ENCODE peak calls at places on chromosomes 3 and 15, in ten cellular contexts. One of them, this sample, is unnamed.

GRCh38 chr3:55207744-55208143 is 279.4 kb downstream of the WNT5A start:
- DNase-seq in ureter: no peak
- DNase-seq in globus pallidus: no peak
- DNase-seq in GM12865: no peak
- DNase-seq in C1 segment of cervical spinal cord: no peak
- DNase-seq in NCI-H2081 treated with DMSO at 0.1 percent for 48 hours: no peak
- DNase-seq in bronchial epithelial cell: no peak
- DNase-seq in CD4-positive, alpha-beta T cell: no peak
- DNase-seq in stimulated activated CD4-positive, alpha-beta T cell treated with anti-CD3 and anti-CD28 coated beads, TNF-alpha, amount 100 ng/mL, for 1 hour: no peak
- DNase-seq in cardiac fibroblast: no peak
- DNase-seq in this sample: no peak

GRCh38 chr15:68241088-68241935 is 11.8 kb upstream of the CLN6 start:
- DNase-seq in C1 segment of cervical spinal cord: no peak
- DNase-seq in GM12865: no peak
- DNase-seq in NCI-H2081 treated with DMSO at 0.1 percent for 48 hours: no peak
- DNase-seq in stimulated activated CD4-positive, alpha-beta T cell treated with anti-CD3 and anti-CD28 coated beads, TNF-alpha, amount 100 ng/mL, for 1 hour: no peak
- DNase-seq in CD4-positive, alpha-beta T cell: no peak
- DNase-seq in bronchial epithelial cell: no peak
- DNase-seq in globus pallidus: no peak
- DNase-seq in cardiac fibroblast: no peak
- DNase-seq in ureter: no peak
- DNase-seq in this sample: no peak

GRCh38 chr15:68298882-68299381 is 21.4 kb downstream of the FEM1B start:
- DNase-seq in ureter: peak
- DNase-seq in stimulated activated CD4-positive, alpha-beta T cell treated with anti-CD3 and anti-CD28 coated beads, TNF-alpha, amount 100 ng/mL, for 1 hour: no peak
- DNase-seq in CD4-positive, alpha-beta T cell: no peak
- DNase-seq in C1 segment of cervical spinal cord: no peak
- DNase-seq in GM12865: peak
- DNase-seq in NCI-H2081 treated with DMSO at 0.1 percent for 48 hours: no peak
- DNase-seq in cardiac fibroblast: no peak
- DNase-seq in globus pallidus: peak
- DNase-seq in bronchial epithelial cell: no peak
- DNase-seq in this sample: no peak

GRCh38 chr15:53716909-53717878 is 42.3 kb downstream of the WDR72 start:
- DNase-seq in bronchial epithelial cell: peak
- DNase-seq in C1 segment of cervical spinal cord: no peak
- DNase-seq in GM12865: no peak
- DNase-seq in stimulated activated CD4-positive, alpha-beta T cell treated with anti-CD3 and anti-CD28 coated beads, TNF-alpha, amount 100 ng/mL, for 1 hour: no peak
- DNase-seq in ureter: no peak
- DNase-seq in NCI-H2081 treated with DMSO at 0.1 percent for 48 hours: no peak
- DNase-seq in CD4-positive, alpha-beta T cell: no peak
- DNase-seq in globus pallidus: peak
- DNase-seq in cardiac fibroblast: no peak
- DNase-seq in this sample: no peak

GRCh38 chr15:95684693-95685115 is 645.8 kb upstream of the NR2F2 start:
- DNase-seq in GM12865: no peak
- DNase-seq in CD4-positive, alpha-beta T cell: no peak
- DNase-seq in NCI-H2081 treated with DMSO at 0.1 percent for 48 hours: no peak
- DNase-seq in cardiac fibroblast: peak
- DNase-seq in globus pallidus: no peak
- DNase-seq in C1 segment of cervical spinal cord: no peak
- DNase-seq in bronchial epithelial cell: peak
- DNase-seq in ureter: no peak
- DNase-seq in stimulated activated CD4-positive, alpha-beta T cell treated with anti-CD3 and anti-CD28 coated beads, TNF-alpha, amount 100 ng/mL, for 1 hour: no peak
- DNase-seq in this sample: no peak

GRCh38 chr3:15050405-15051092 is 14.6 kb downstream of the MRPS25 start:
- DNase-seq in C1 segment of cervical spinal cord: no peak
- DNase-seq in NCI-H2081 treated with DMSO at 0.1 percent for 48 hours: no peak
- DNase-seq in stimulated activated CD4-positive, alpha-beta T cell treated with anti-CD3 and anti-CD28 coated beads, TNF-alpha, amount 100 ng/mL, for 1 hour: no peak
- DNase-seq in bronchial epithelial cell: no peak
- DNase-seq in globus pallidus: no peak
- DNase-seq in cardiac fibroblast: no peak
- DNase-seq in CD4-positive, alpha-beta T cell: no peak
- DNase-seq in GM12865: peak
- DNase-seq in ureter: no peak
- DNase-seq in this sample: no peak

GRCh38 chr3:3170998-3171397 is 8.5 kb downstream of the CRBN start:
- DNase-seq in GM12865: peak
- DNase-seq in ureter: no peak
- DNase-seq in NCI-H2081 treated with DMSO at 0.1 percent for 48 hours: no peak
- DNase-seq in C1 segment of cervical spinal cord: no peak
- DNase-seq in bronchial epithelial cell: peak
- DNase-seq in globus pallidus: peak
- DNase-seq in stimulated activated CD4-positive, alpha-beta T cell treated with anti-CD3 and anti-CD28 coated beads, TNF-alpha, amount 100 ng/mL, for 1 hour: no peak
- DNase-seq in cardiac fibroblast: peak
- DNase-seq in CD4-positive, alpha-beta T cell: no peak
- DNase-seq in this sample: no peak

GRCh38 chr3:67601919-67602608 is 52.3 kb downstream of the SUCLG2 start:
- DNase-seq in ureter: no peak
- DNase-seq in cardiac fibroblast: no peak
- DNase-seq in bronchial epithelial cell: no peak
- DNase-seq in stimulated activated CD4-positive, alpha-beta T cell treated with anti-CD3 and anti-CD28 coated beads, TNF-alpha, amount 100 ng/mL, for 1 hour: no peak
- DNase-seq in GM12865: no peak
- DNase-seq in CD4-positive, alpha-beta T cell: no peak
- DNase-seq in C1 segment of cervical spinal cord: no peak
- DNase-seq in NCI-H2081 treated with DMSO at 0.1 percent for 48 hours: no peak
- DNase-seq in globus pallidus: no peak
- DNase-seq in this sample: no peak

GRCh38 chr3:129556890-129557736 is 14.1 kb downstream of the H1-8 start:
- DNase-seq in GM12865: no peak
- DNase-seq in stimulated activated CD4-positive, alpha-beta T cell treated with anti-CD3 and anti-CD28 coated beads, TNF-alpha, amount 100 ng/mL, for 1 hour: no peak
- DNase-seq in globus pallidus: no peak
- DNase-seq in bronchial epithelial cell: no peak
- DNase-seq in ureter: peak
- DNase-seq in C1 segment of cervical spinal cord: no peak
- DNase-seq in CD4-positive, alpha-beta T cell: no peak
- DNase-seq in cardiac fibroblast: peak
- DNase-seq in NCI-H2081 treated with DMSO at 0.1 percent for 48 hours: no peak
- DNase-seq in this sample: no peak

GRCh38 chr3:105613120-105613519 is 246.4 kb downstream of the ALCAM start:
- DNase-seq in bronchial epithelial cell: no peak
- DNase-seq in cardiac fibroblast: peak
- DNase-seq in ureter: no peak
- DNase-seq in stimulated activated CD4-positive, alpha-beta T cell treated with anti-CD3 and anti-CD28 coated beads, TNF-alpha, amount 100 ng/mL, for 1 hour: no peak
- DNase-seq in C1 segment of cervical spinal cord: no peak
- DNase-seq in NCI-H2081 treated with DMSO at 0.1 percent for 48 hours: no peak
- DNase-seq in CD4-positive, alpha-beta T cell: no peak
- DNase-seq in GM12865: no peak
- DNase-seq in globus pallidus: no peak
- DNase-seq in this sample: no peak

GRCh38 chr15:44246521-44247268 is 41.8 kb upstream of the GOLM2 start:
- DNase-seq in globus pallidus: peak
- DNase-seq in bronchial epithelial cell: no peak
- DNase-seq in stimulated activated CD4-positive, alpha-beta T cell treated with anti-CD3 and anti-CD28 coated beads, TNF-alpha, amount 100 ng/mL, for 1 hour: no peak
- DNase-seq in GM12865: no peak
- DNase-seq in C1 segment of cervical spinal cord: no peak
- DNase-seq in cardiac fibroblast: no peak
- DNase-seq in CD4-positive, alpha-beta T cell: no peak
- DNase-seq in ureter: no peak
- DNase-seq in NCI-H2081 treated with DMSO at 0.1 percent for 48 hours: no peak
- DNase-seq in this sample: no peak

GRCh38 chr3:181756645-181757044 is 44.9 kb downstream of the SOX2 start:
- DNase-seq in stimulated activated CD4-positive, alpha-beta T cell treated with anti-CD3 and anti-CD28 coated beads, TNF-alpha, amount 100 ng/mL, for 1 hour: no peak
- DNase-seq in C1 segment of cervical spinal cord: no peak
- DNase-seq in NCI-H2081 treated with DMSO at 0.1 percent for 48 hours: no peak
- DNase-seq in bronchial epithelial cell: no peak
- DNase-seq in GM12865: no peak
- DNase-seq in globus pallidus: no peak
- DNase-seq in cardiac fibroblast: no peak
- DNase-seq in ureter: no peak
- DNase-seq in CD4-positive, alpha-beta T cell: no peak
- DNase-seq in this sample: no peak

GRCh38 chr3:127600749-127601456 is 2.7 kb downstream of the MCM2 start:
- DNase-seq in ureter: no peak
- DNase-seq in NCI-H2081 treated with DMSO at 0.1 percent for 48 hours: no peak
- DNase-seq in GM12865: no peak
- DNase-seq in CD4-positive, alpha-beta T cell: no peak
- DNase-seq in C1 segment of cervical spinal cord: no peak
- DNase-seq in bronchial epithelial cell: no peak
- DNase-seq in globus pallidus: no peak
- DNase-seq in stimulated activated CD4-positive, alpha-beta T cell treated with anti-CD3 and anti-CD28 coated beads, TNF-alpha, amount 100 ng/mL, for 1 hour: no peak
- DNase-seq in cardiac fibroblast: no peak
- DNase-seq in this sample: no peak